ENCODE peak calls at places on chromosomes 5 and 9, in five cellular contexts. A, U, O, F and Q are unnamed samples. For H3K27me3, the result is how much of the 10 kb centered on the place peaks cover.

GRCh38 chr9:33450747-33451146 is 3.4 kb upstream of the AQP3 start:
- DNase-seq in A (no peak), U (no peak), F (no peak), O (no peak), Q (no peak)

GRCh38 chr9:87547665-87548064 is 50.0 kb downstream of the DAPK1 start:
- DNase-seq in U (no peak), A (no peak), O (no peak), F (no peak), Q (no peak)

GRCh38 chr9:4062966-4063365 is 236.9 kb downstream of the GLIS3 start:
- DNase-seq in O (no peak), F (no peak), U (no peak), A (no peak), Q (no peak)

GRCh38 chr9:20740304-20740703 is 56.2 kb downstream of the FOCAD start:
- DNase-seq in A (no peak), U (no peak), F (no peak), O (no peak), Q (no peak)

GRCh38 chr5:139681466-139681865 is 33.3 kb downstream of the CXXC5 start:
- DNase-seq in F (no peak), A (no peak), O (no peak), U (no peak), Q (no peak)

GRCh38 chr9:99803694-99804093 is 18.0 kb upstream of the NR4A3 start:
- DNase-seq in A (no peak), O (no peak), U (no peak), F (no peak), Q (no peak)

GRCh38 chr9:129838707-129839259 is 3.5 kb downstream of the USP20 start:
- DNase-seq in F (no peak), O (no peak), U (no peak), A (no peak), Q (no peak)

GRCh38 chr9:100011062-100011681 is 87.6 kb downstream of the ERP44 start:
- DNase-seq in A (peak), F (no peak), U (no peak), O (peak), Q (peak)

GRCh38 chr5:77438057-77438456 is 54.1 kb downstream of the WDR41 start:
- DNase-seq in F (no peak), O (no peak), U (no peak), A (no peak), Q (no peak)

GRCh38 chr9:86734762-86735161 is 212.5 kb downstream of the GAS1 start:
- DNase-seq in A (no peak), F (no peak), U (no peak), O (no peak), Q (no peak)

GRCh38 chr9:37309136-37309535 is 113.4 kb upstream of the GRHPR start:
- DNase-seq in O (no peak), A (no peak), F (no peak), U (no peak), Q (no peak)

GRCh38 chr5:7857918-7858632 is 7.1 kb upstream of the CFAP90 start:
- DNase-seq in O (no peak), U (no peak), F (no peak), A (no peak), Q (no peak)

GRCh38 chr9:2824564-2824963 is 19.3 kb downstream of the PUM3 start:
- DNase-seq in U (no peak), A (no peak), F (peak), O (no peak), Q (no peak)

GRCh38 chr9:84057662-84058061 is 77.1 kb downstream of the RMI1 start:
- DNase-seq in U (no peak), A (no peak), O (no peak), F (no peak), Q (no peak)

GRCh38 chr9:77789891-77790290 is 141.8 kb upstream of the GNA14 start:
- DNase-seq in F (no peak), U (no peak), A (no peak), O (no peak), Q (no peak)

GRCh38 chr5:135880278-135880677 is 15.4 kb downstream of the IL9 start:
- DNase-seq in U (no peak), F (no peak), A (no peak), O (no peak), Q (no peak)

GRCh38 chr5:135737701-135738563 is 96.5 kb upstream of the SLC25A48 start:
- DNase-seq in A (no peak), F (no peak), O (no peak), U (no peak), Q (peak)

GRCh38 chr5:134902071-134902801 is 2.7 kb upstream of the PCBD2 start:
- DNase-seq in A (peak), O (no peak), F (no peak), U (no peak), Q (no peak)

GRCh38 chr5:16619136-16619535 is 2.3 kb upstream of the RETREG1 start:
- DNase-seq in A (no peak), O (no peak), F (no peak), U (no peak), Q (no peak)

GRCh38 chr5:16628376-16628775 is 11.6 kb upstream of the RETREG1 start:
- DNase-seq in U (no peak), A (no peak), O (no peak), F (no peak), Q (no peak)

GRCh38 chr5:16626696-16627264 is 10.0 kb upstream of the RETREG1 start:
- DNase-seq in A (no peak), O (no peak), U (no peak), F (no peak), Q (no peak)

GRCh38 chr5:16625116-16625515 is 8.3 kb upstream of the RETREG1 start:
- DNase-seq in A (no peak), U (no peak), F (no peak), O (no peak), Q (no peak)
- H3K27me3 ChIP-seq in A (under half), U (under half), F (under half), O (under half), Q (under half)

GRCh38 chr5:88665750-88666215 is 217.2 kb downstream of the MEF2C start:
- DNase-seq in F (no peak), U (no peak), A (no peak), O (no peak), Q (no peak)
- H3K27me3 ChIP-seq in F (half or more), U (under half), A (under half), O (half or more), Q (half or more)

DNA sequence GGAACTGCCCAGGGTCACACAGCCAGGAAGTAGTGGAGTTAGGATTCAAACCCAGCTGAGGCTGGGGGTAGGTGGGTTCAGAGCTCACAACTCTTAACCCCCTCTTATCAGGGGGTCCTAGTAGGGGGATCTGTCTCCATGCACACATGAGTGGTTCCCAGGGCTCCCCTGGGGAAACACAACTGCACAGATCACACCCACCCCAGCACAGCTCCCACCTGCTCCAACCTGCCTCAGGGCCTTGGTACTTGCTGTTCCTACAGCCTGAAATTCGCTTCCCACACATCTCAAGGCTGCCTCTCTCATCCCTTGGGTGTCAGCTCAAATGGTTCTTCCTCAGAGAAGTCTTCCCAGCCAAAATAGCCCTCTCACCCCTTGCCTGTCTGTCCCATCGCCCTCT is 4.8 kb downstream of the SNCB start:
- DNase-seq in U (no peak), A (no peak), F (no peak), O (no peak), Q (no peak)
- H3K27me3 ChIP-seq in U (under half), A (under half), F (under half), O (under half), Q (half or more)

GRCh38 chr9:34685591-34685990 is 5.5 kb downstream of the CCL19 start:
- DNase-seq in U (no peak), A (no peak), O (no peak), F (no peak), Q (no peak)
- H3K27me3 ChIP-seq in U (under half), A (under half), O (under half), F (under half), Q (under half)

GRCh38 chr5:1116977-1117376 is 5.1 kb upstream of the SLC12A7 start:
- DNase-seq in A (no peak), U (no peak), O (no peak), F (no peak), Q (no peak)
- H3K27me3 ChIP-seq in A (under half), U (under half), O (under half), F (under half), Q (under half)